ENCODE peak calls at places on chromosomes 16 and 17, in ten cellular contexts. R is lower lobe of right lung; K is lung; U is prostate gland; D is PC-3; T is CD8-positive, alpha-beta T cell; I is transverse colon; L is aorta; Z is fibroblast of lung; W is HAP-1. C is an unnamed sample.

GRCh38 chr16:48158296-48158695 is 2.5 kb upstream of the ABCC12 start:
- DNase-seq in R (no peak), K (no peak), U (no peak), D (peak; percentile 78), T (no peak), I (no peak), L (no peak), Z (peak; percentile 91), W (no peak), C (no peak)

GRCh38 chr17:80786887-80787286 is 204.8 kb upstream of the CHMP6 start:
- DNase-seq in R (peak; percentile 13), K (no peak), U (no peak), D (no peak), T (no peak), I (no peak), L (no peak), Z (no peak), W (no peak), C (no peak)

GRCh38 chr17:74359916-74360315 is 1.8 kb downstream of the BTBD17 start:
- DNase-seq in R (no peak), K (no peak), U (no peak), D (no peak), T (no peak), I (no peak), L (no peak), Z (no peak), W (no peak), C (no peak)

GRCh38 chr17:76672270-76672851 is 28.8 kb upstream of the ST6GALNAC1 start:
- DNase-seq in R (no peak), K (no peak), U (no peak), D (peak; percentile 36), T (no peak), I (peak; percentile 39), L (no peak), Z (no peak), W (no peak), C (no peak)

GRCh38 chr16:12188674-12189249 is 212.2 kb downstream of the SNX29 start:
- DNase-seq in R (no peak), K (no peak), U (no peak), D (no peak), T (no peak), I (peak; percentile 41), L (no peak), Z (peak; percentile 40), W (no peak), C (no peak)

GRCh38 chr17:63481488-63481870 is 4.6 kb downstream of the ACE start:
- DNase-seq in R (no peak), K (no peak), U (no peak), D (no peak), T (no peak), I (no peak), L (no peak), Z (no peak), W (no peak), C (no peak)

GRCh38 chr17:33952425-33952824 is 302.7 kb upstream of the CCL2 start:
- DNase-seq in R (no peak), K (no peak), U (no peak), D (no peak), T (no peak), I (no peak), L (no peak), Z (no peak), W (no peak), C (no peak)

GRCh38 chr16:78122774-78123315 is 23.4 kb downstream of the WWOX start:
- DNase-seq in R (no peak), K (no peak), U (peak; percentile 75), D (peak; percentile 72), T (peak; percentile 9), I (no peak), L (no peak), Z (peak; percentile 41), W (peak; percentile 48), C (no peak)

GRCh38 chr16:67311607-67312449 is 14.7 kb downstream of the KCTD19 start:
- DNase-seq in R (no peak), K (no peak), U (no peak), D (peak; percentile 94), T (no peak), I (no peak), L (peak; percentile 74), Z (peak; percentile 100), W (no peak), C (no peak)

GRCh38 chr16:66511615-66512500 is 38.1 kb downstream of the TK2 start:
- DNase-seq in R (no peak), K (no peak), U (peak; percentile 53), D (peak; percentile 90), T (no peak), I (no peak), L (no peak), Z (peak; percentile 86), W (no peak), C (no peak)

GRCh38 chr17:74513987-74514631 is 17.2 kb downstream of the CD300LB start:
- DNase-seq in R (no peak), K (no peak), U (no peak), D (peak; percentile 46), T (no peak), I (no peak), L (no peak), Z (peak; percentile 74), W (peak; percentile 27), C (no peak)

GRCh38 chr16:85255777-85256176 is 143.5 kb upstream of the CIBAR2 start:
- DNase-seq in R (no peak), K (no peak), U (no peak), D (no peak), T (no peak), I (no peak), L (no peak), Z (no peak), W (no peak), C (no peak)

DNA sequence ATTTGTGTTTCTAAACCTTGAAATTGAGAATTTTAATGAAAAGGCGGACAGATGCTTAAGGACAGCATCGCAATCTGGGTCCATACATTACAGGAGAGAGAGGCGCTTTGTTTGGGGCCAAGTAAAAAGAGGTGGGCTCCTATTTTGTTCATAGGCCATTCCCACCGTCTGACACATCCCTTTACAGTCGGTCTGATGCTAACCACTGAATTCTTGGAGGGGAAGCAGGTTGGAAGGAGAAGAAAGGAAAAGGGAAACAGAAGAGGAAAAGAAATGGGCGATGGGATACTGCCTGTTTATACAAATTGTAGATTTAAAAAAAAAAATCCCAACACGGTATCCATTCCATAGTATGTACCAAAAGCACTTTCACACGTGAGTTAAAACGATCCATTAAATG is 4.0 kb upstream of the ZFHX3 start:
- DNase-seq in R (no peak), K (no peak), U (no peak), D (no peak), T (no peak), I (no peak), L (no peak), Z (no peak), W (no peak), C (no peak)
- H3K27me3 ChIP-seq in R (no peaks in the 10 kb centered on the region), K (no peaks in the 10 kb centered on the region), U (no peaks in the 10 kb centered on the region), D (no peaks in the 10 kb centered on the region), T (no peaks in the 10 kb centered on the region), I (no peaks in the 10 kb centered on the region), L (no peaks in the 10 kb centered on the region), Z (no peaks in the 10 kb centered on the region), W (no peaks in the 10 kb centered on the region), C (no peaks in the 10 kb centered on the region)

GRCh38 chr16:3223913-3224515 is 10.9 kb downstream of the ZNF200 start:
- DNase-seq in R (no peak), K (no peak), U (no peak), D (no peak), T (no peak), I (no peak), L (no peak), Z (peak; percentile 9), W (no peak), C (no peak)
- H3K9me3 ChIP-seq in R (peaks cover 84% of the 10 kb centered on the region), K (peaks cover 38% of the 10 kb centered on the region), U (peaks cover 13% of the 10 kb centered on the region), D (peaks cover 22% of the 10 kb centered on the region), T (peaks cover 40% of the 10 kb centered on the region), I (peaks cover 63% of the 10 kb centered on the region), L (peaks cover 27% of the 10 kb centered on the region), Z (no peaks in the 10 kb centered on the region), W (peaks cover 25% of the 10 kb centered on the region), C (peaks cover 99% of the 10 kb centered on the region)

GRCh38 chr17:18858567-18859245 is 775 bp downstream of the PRPSAP2 start:
- DNase-seq in R (no peak), K (no peak), U (no peak), D (peak; percentile 32), T (no peak), I (no peak), L (no peak), Z (no peak), W (no peak), C (no peak)
- H3K4me1 ChIP-seq in R (peaks cover 45% of the 10 kb centered on the region), K (no peaks in the 10 kb centered on the region), U (no peaks in the 10 kb centered on the region), D (peaks cover 28% of the 10 kb centered on the region), T (peaks cover 37% of the 10 kb centered on the region), I (peaks cover 24% of the 10 kb centered on the region), L (no peaks in the 10 kb centered on the region), Z (peaks cover 2% of the 10 kb centered on the region), W (peaks cover 17% of the 10 kb centered on the region), C (peaks cover 50% of the 10 kb centered on the region)

GRCh38 chr16:30121741-30122620 is 1.0 kb downstream of the MAPK3 start:
- DNase-seq in R (peak; percentile 64), K (peak; percentile 44), U (no peak), D (no peak), T (no peak), I (peak; percentile 48), L (peak; percentile 84), Z (no peak), W (no peak), C (peak; percentile 82)
- H3K27me3 ChIP-seq in R (no peaks in the 10 kb centered on the region), K (no peaks in the 10 kb centered on the region), U (no peaks in the 10 kb centered on the region), D (no peaks in the 10 kb centered on the region), T (no peaks in the 10 kb centered on the region), I (no peaks in the 10 kb centered on the region), L (no peaks in the 10 kb centered on the region), Z (no peaks in the 10 kb centered on the region), W (no peaks in the 10 kb centered on the region), C (no peaks in the 10 kb centered on the region)

GRCh38 chr17:27230996-27231395 is 62.9 kb upstream of the WSB1 start:
- DNase-seq in R (no peak), K (no peak), U (no peak), D (no peak), T (no peak), I (no peak), L (no peak), Z (no peak), W (no peak), C (no peak)
- H3K9me3 ChIP-seq in R (no peaks in the 10 kb centered on the region), K (no peaks in the 10 kb centered on the region), U (no peaks in the 10 kb centered on the region), D (no peaks in the 10 kb centered on the region), T (no peaks in the 10 kb centered on the region), I (no peaks in the 10 kb centered on the region), L (no peaks in the 10 kb centered on the region), Z (no peaks in the 10 kb centered on the region), W (no peaks in the 10 kb centered on the region), C (no peaks in the 10 kb centered on the region)

DNA sequence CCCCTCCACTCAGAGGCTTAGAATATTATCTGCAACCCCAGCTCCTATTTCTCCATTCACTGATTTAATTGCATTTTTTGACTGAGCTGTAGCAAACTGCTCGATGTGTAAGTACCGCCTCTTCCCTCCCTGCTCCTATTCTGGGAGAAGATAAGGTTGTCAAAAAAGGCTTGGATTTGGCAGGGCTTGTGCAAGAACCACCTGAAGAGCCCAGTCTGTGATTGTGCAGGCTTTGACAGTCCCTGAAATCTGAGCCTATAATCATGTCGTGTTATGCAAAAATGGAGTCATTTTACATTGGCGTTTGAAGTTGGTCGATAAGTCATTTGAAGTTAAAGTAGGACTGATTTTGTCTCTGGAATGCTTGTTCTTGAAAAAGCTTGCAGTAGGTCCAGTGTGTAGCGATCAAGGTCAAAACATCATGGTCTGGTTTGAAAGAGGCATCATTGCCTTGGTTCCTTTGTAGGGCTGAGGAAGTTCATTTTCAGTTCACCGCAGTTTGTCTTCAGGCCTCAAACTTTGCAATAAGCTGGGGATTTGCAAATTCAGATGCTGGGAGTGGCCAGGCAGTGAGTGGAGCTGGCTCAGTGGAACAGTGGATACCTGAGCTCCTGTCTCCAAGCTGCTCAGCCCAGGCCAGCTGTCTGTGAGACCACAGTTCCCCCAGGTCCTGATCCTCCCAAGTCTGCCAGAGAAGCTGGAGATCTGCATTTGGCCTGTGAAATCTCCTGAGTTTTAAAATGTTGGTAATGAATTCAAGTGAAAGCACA is 68.9 kb downstream of the KATNIP start:
- DNase-seq in R (no peak), K (no peak), U (no peak), D (no peak), T (no peak), I (no peak), L (no peak), Z (no peak), W (no peak), C (no peak)
- H3K4me1 ChIP-seq in R (no peaks in the 10 kb centered on the region), K (no peaks in the 10 kb centered on the region), U (no peaks in the 10 kb centered on the region), D (no peaks in the 10 kb centered on the region), T (no peaks in the 10 kb centered on the region), I (peaks cover 2% of the 10 kb centered on the region), L (no peaks in the 10 kb centered on the region), Z (no peaks in the 10 kb centered on the region), W (peaks cover 3% of the 10 kb centered on the region), C (peaks cover 21% of the 10 kb centered on the region)

C was measured in left ventricle myocardium inferior.